ENCODE peak calls at places on chromosomes 3 and 15, in four cellular contexts. One of them, this sample, is unnamed.
A peak's percentile ranks its signal among the peaks of the same experiment; 100 is the strongest.

GRCh38 chr3:126955004-126955790 is 27.7 kb upstream of the PLXNA1 start:
- DNase-seq in spleen: peak; percentile 93
- DNase-seq in GM06990: no peak
- DNase-seq in uterus: no peak
- DNase-seq in this sample: peak; percentile 72

GRCh38 chr3:6229778-6230410 is 631.0 kb upstream of the GRM7 start:
- DNase-seq in GM06990: peak; percentile 38
- DNase-seq in uterus: no peak
- DNase-seq in spleen: no peak
- DNase-seq in this sample: peak; percentile 87

GRCh38 chr3:145145461-145145860 is 1015.5 kb downstream of the PLOD2 start:
- DNase-seq in spleen: no peak
- DNase-seq in uterus: no peak
- DNase-seq in GM06990: no peak
- DNase-seq in this sample: no peak

GRCh38 chr3:119258915-119259314 is 18.2 kb upstream of the B4GALT4 start:
- DNase-seq in GM06990: peak; percentile 24
- DNase-seq in uterus: no peak
- DNase-seq in spleen: no peak
- DNase-seq in this sample: peak; percentile 29

GRCh38 chr3:62378329-62378789 is 5.0 kb upstream of the FEZF2 start:
- DNase-seq in spleen: no peak
- DNase-seq in GM06990: no peak
- DNase-seq in uterus: no peak
- DNase-seq in this sample: no peak

GRCh38 chr3:64377942-64378341 is 152.7 kb upstream of the PRICKLE2 start:
- DNase-seq in uterus: no peak
- DNase-seq in GM06990: no peak
- DNase-seq in spleen: no peak
- DNase-seq in this sample: no peak

GRCh38 chr15:74245342-74245931 is 9.3 kb downstream of the CCDC33 start:
- DNase-seq in spleen: no peak
- DNase-seq in GM06990: peak; percentile 22
- DNase-seq in uterus: no peak
- DNase-seq in this sample: peak; percentile 21

GRCh38 chr3:165753560-165753959 is 83.7 kb downstream of the BCHE start:
- DNase-seq in GM06990: no peak
- DNase-seq in uterus: no peak
- DNase-seq in spleen: no peak
- DNase-seq in this sample: no peak

GRCh38 chr3:121786485-121786884 is 36.9 kb upstream of the GOLGB1 start:
- DNase-seq in spleen: no peak
- DNase-seq in GM06990: no peak
- DNase-seq in uterus: no peak
- DNase-seq in this sample: no peak

GRCh38 chr15:99343208-99343607 is 91.9 kb downstream of the LRRC28 start:
- DNase-seq in GM06990: no peak
- DNase-seq in spleen: no peak
- DNase-seq in uterus: no peak
- DNase-seq in this sample: no peak

GRCh38 chr15:99345832-99346462 is 94.7 kb downstream of the LRRC28 start:
- DNase-seq in GM06990: no peak
- DNase-seq in spleen: no peak
- DNase-seq in uterus: no peak
- DNase-seq in this sample: no peak

GRCh38 chr15:99344639-99345038 is 93.4 kb downstream of the LRRC28 start:
- DNase-seq in GM06990: no peak
- DNase-seq in uterus: no peak
- DNase-seq in spleen: no peak
- DNase-seq in this sample: peak; percentile 19

GRCh38 chr15:99345242-99345641 is 94.0 kb downstream of the LRRC28 start:
- DNase-seq in GM06990: no peak
- DNase-seq in spleen: no peak
- DNase-seq in uterus: no peak
- DNase-seq in this sample: no peak

GRCh38 chr15:99343836-99344551 is 92.7 kb downstream of the LRRC28 start:
- DNase-seq in uterus: peak; percentile 26
- DNase-seq in spleen: peak; percentile 76
- DNase-seq in GM06990: peak; percentile 15
- DNase-seq in this sample: peak; percentile 31
- TF ChIP-seq CTCF in uterus: peak; percentile 35
- TF ChIP-seq CTCF in spleen: peak; percentile 60
- TF ChIP-seq CTCF in GM06990: peak; percentile 51
- TF ChIP-seq CTCF in this sample: peak; percentile 28

GRCh38 chr3:40152482-40153133 is 156.9 kb upstream of the EIF1B start:
- DNase-seq in uterus: no peak
- DNase-seq in spleen: no peak
- DNase-seq in GM06990: no peak
- DNase-seq in this sample: no peak
- H3K4me3 ChIP-seq in uterus: no peak overlapping the region
- H3K4me3 ChIP-seq in spleen: no peak overlapping the region
- H3K4me3 ChIP-seq in GM06990: no peak overlapping the region
- H3K4me3 ChIP-seq in this sample: no peak overlapping the region

GRCh38 chr15:52759969-52760368 is 30.2 kb downstream of the ONECUT1 start:
- DNase-seq in GM06990: no peak
- DNase-seq in spleen: no peak
- DNase-seq in uterus: no peak
- DNase-seq in this sample: no peak
- TF ChIP-seq CTCF in GM06990: no peak
- TF ChIP-seq CTCF in spleen: no peak
- TF ChIP-seq CTCF in uterus: no peak
- TF ChIP-seq CTCF in this sample: no peak

GRCh38 chr3:129305592-129306091 is 27.0 kb downstream of the HMCES start:
- DNase-seq in uterus: peak; percentile 93
- DNase-seq in spleen: peak; percentile 85
- DNase-seq in GM06990: no peak
- DNase-seq in this sample: peak; percentile 42
- H3K4me3 ChIP-seq in uterus: peak overlapping the region; percentile 12
- H3K4me3 ChIP-seq in spleen: peak overlapping the region; percentile 61
- H3K4me3 ChIP-seq in GM06990: no peak overlapping the region
- H3K4me3 ChIP-seq in this sample: no peak overlapping the region

DNA sequence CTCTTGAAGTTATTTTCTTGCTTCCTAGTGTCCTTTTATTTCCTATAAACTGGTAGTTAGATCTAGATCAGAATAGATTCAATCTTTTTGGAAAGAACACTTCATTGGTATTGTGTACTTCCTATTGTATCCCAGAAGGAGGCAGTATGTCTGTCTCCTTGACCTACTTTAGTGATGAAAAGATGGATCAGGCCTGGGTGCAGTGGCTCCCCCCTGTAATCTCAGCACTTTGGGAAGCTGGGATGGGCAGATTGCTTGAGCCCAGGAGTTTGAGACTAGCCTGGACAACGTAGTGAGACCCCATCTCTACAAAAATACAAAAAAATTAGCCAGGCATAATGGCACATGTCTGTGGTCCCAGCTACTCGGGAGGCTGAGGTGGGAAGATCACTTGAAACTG is 12.0 kb downstream of the BSN start:
- DNase-seq in GM06990: no peak
- DNase-seq in uterus: no peak
- DNase-seq in spleen: no peak
- DNase-seq in this sample: peak; percentile 7
- TF ChIP-seq CTCF in GM06990: peak; percentile 28
- TF ChIP-seq CTCF in uterus: no peak
- TF ChIP-seq CTCF in spleen: no peak
- TF ChIP-seq CTCF in this sample: peak; percentile 23

GRCh38 chr3:150926328-150926727 is 21.1 kb upstream of the MINDY4B start:
- DNase-seq in GM06990: no peak
- DNase-seq in uterus: no peak
- DNase-seq in spleen: no peak
- DNase-seq in this sample: no peak
- H3K4me3 ChIP-seq in GM06990: no peak overlapping the region
- H3K4me3 ChIP-seq in uterus: no peak overlapping the region
- H3K4me3 ChIP-seq in spleen: no peak overlapping the region
- H3K4me3 ChIP-seq in this sample: no peak overlapping the region

This sample was measured in GM12865.